ENCODE peak calls at places on chromosomes 3 and 15, in six cellular contexts. V, L, P, Q, H and A are unnamed samples. For H4K20me1, the result is how much of the 10 kb centered on the place peaks cover.

GRCh38 chr3:15997274-15997943 is 177.1 kb upstream of the GALNT15 start:
- DNase-seq in V (no peak), L (no peak), P (peak), Q (no peak), H (peak), A (no peak)

GRCh38 chr3:59335338-59335737 is 285.5 kb upstream of the CFAP20DC start:
- DNase-seq in V (no peak), L (no peak), P (no peak), Q (no peak), H (no peak), A (no peak)

GRCh38 chr15:47473857-47474256 is 243.4 kb upstream of the SEMA6D start:
- DNase-seq in V (no peak), L (peak), P (no peak), Q (no peak), H (peak), A (no peak)

GRCh38 chr15:43769584-43770228 is 7.1 kb downstream of the ELL3 start:
- DNase-seq in V (peak), L (peak), P (peak), Q (peak), H (peak), A (peak)

GRCh38 chr15:71051539-71051938 is 63.7 kb upstream of the THSD4 start:
- DNase-seq in V (no peak), L (peak), P (no peak), Q (no peak), H (peak), A (no peak)

GRCh38 chr3:132418916-132419315 is 1.6 kb downstream of the DNAJC13 start:
- DNase-seq in V (no peak), L (peak), P (no peak), Q (no peak), H (peak), A (no peak)

GRCh38 chr15:84685304-84685703 is 27.3 kb upstream of the NMB start:
- DNase-seq in V (peak), L (peak), P (no peak), Q (no peak), H (peak), A (peak)

GRCh38 chr15:55829826-55830225 is 86.9 kb upstream of the PRTG start:
- DNase-seq in V (no peak), L (no peak), P (peak), Q (no peak), H (no peak), A (no peak)

GRCh38 chr15:65881766-65882434 is 12.6 kb downstream of the RAB11A start:
- DNase-seq in V (no peak), L (no peak), P (peak), Q (no peak), H (no peak), A (no peak)

GRCh38 chr15:93141373-93141790 is 52.4 kb upstream of the RGMA start:
- DNase-seq in V (no peak), L (no peak), P (peak), Q (no peak), H (no peak), A (no peak)

GRCh38 chr3:28575100-28575747 is 226.6 kb upstream of the AZI2 start:
- DNase-seq in V (no peak), L (peak), P (no peak), Q (peak), H (peak), A (no peak)

GRCh38 chr3:125231895-125232294 is 19.3 kb upstream of the SLC12A8 start:
- DNase-seq in V (no peak), L (peak), P (no peak), Q (no peak), H (peak), A (peak)

GRCh38 chr3:58334013-58334321 is 1.3 kb downstream of the PXK start:
- DNase-seq in V (no peak), L (no peak), P (no peak), Q (no peak), H (no peak), A (no peak)

GRCh38 chr15:49741721-49742120 is 120.9 kb downstream of the DTWD1 start:
- DNase-seq in V (peak), L (no peak), P (no peak), Q (peak), H (no peak), A (no peak)

GRCh38 chr15:88834211-88834812 is 31.1 kb downstream of the ACAN start:
- DNase-seq in V (peak), L (peak), P (peak), Q (peak), H (peak), A (no peak)

GRCh38 chr3:65548848-65549625 is 489.7 kb downstream of the MAGI1 start:
- DNase-seq in V (no peak), L (peak), P (no peak), Q (peak), H (peak), A (no peak)

GRCh38 chr3:135641771-135642170 is 323.8 kb upstream of the PPP2R3A start:
- DNase-seq in V (no peak), L (no peak), P (no peak), Q (no peak), H (no peak), A (no peak)

GRCh38 chr3:80014576-80014975 is 246.8 kb upstream of the ROBO1 start:
- DNase-seq in V (no peak), L (no peak), P (no peak), Q (no peak), H (no peak), A (no peak)

GRCh38 chr3:184574552-184575430 is 13.2 kb downstream of the EPHB3 start:
- DNase-seq in V (no peak), L (no peak), P (no peak), Q (peak), H (no peak), A (no peak)

GRCh38 chr3:153221748-153222162 is 59.7 kb downstream of the RAP2B start:
- DNase-seq in V (peak), L (peak), P (peak), Q (no peak), H (peak), A (peak)

GRCh38 chr15:29805043-29805707 is 17.1 kb downstream of the TJP1 start:
- DNase-seq in V (no peak), L (peak), P (no peak), Q (no peak), H (peak), A (no peak)

GRCh38 chr15:71635735-71636134 is 174.6 kb upstream of the NR2E3 start:
- DNase-seq in V (no peak), L (no peak), P (no peak), Q (no peak), H (no peak), A (no peak)

GRCh38 chr3:25080461-25080860 is 347.6 kb upstream of the RARB start:
- DNase-seq in V (no peak), L (peak), P (no peak), Q (no peak), H (no peak), A (no peak)

GRCh38 chr15:41292521-41292920 is 39.9 kb downstream of the OIP5 start:
- DNase-seq in V (no peak), L (no peak), P (no peak), Q (no peak), H (peak), A (no peak)

GRCh38 chr3:150433347-150433746 is 25.2 kb downstream of the TSC22D2 start:
- DNase-seq in V (peak), L (no peak), P (no peak), Q (no peak), H (no peak), A (no peak)

GRCh38 chr3:177538064-177538742 is 340.9 kb upstream of the TBL1XR1 start:
- DNase-seq in V (no peak), L (peak), P (no peak), Q (peak), H (peak), A (no peak)

GRCh38 chr3:172211123-172211522 is 171.7 kb downstream of the FNDC3B start:
- DNase-seq in V (no peak), L (no peak), P (no peak), Q (no peak), H (no peak), A (no peak)

GRCh38 chr3:80405618-80406017 is 637.8 kb upstream of the ROBO1 start:
- DNase-seq in V (no peak), L (no peak), P (no peak), Q (no peak), H (no peak), A (no peak)

GRCh38 chr15:62099171-62099601 is 32.4 kb downstream of the C2CD4A start:
- DNase-seq in V (no peak), L (peak), P (no peak), Q (no peak), H (peak), A (no peak)

GRCh38 chr3:113242091-113242581 is 30.8 kb downstream of the BOC start:
- DNase-seq in V (no peak), L (no peak), P (no peak), Q (no peak), H (peak), A (no peak)

GRCh38 chr3:109224333-109224732 is 87.8 kb downstream of the C3orf85 start:
- DNase-seq in V (peak), L (no peak), P (peak), Q (peak), H (no peak), A (peak)

GRCh38 chr15:63870043-63870394 is 36.3 kb upstream of the HERC1 start:
- DNase-seq in V (no peak), L (no peak), P (no peak), Q (no peak), H (peak), A (peak)

GRCh38 chr3:53845881-53846133 is 412 bp downstream of the CHDH start:
- DNase-seq in V (no peak), L (no peak), P (no peak), Q (no peak), H (no peak), A (no peak)

GRCh38 chr3:139518296-139518695 is 21.2 kb downstream of the RBP1 start:
- DNase-seq in V (no peak), L (no peak), P (no peak), Q (no peak), H (no peak), A (no peak)

GRCh38 chr3:121723485-121723884 is 26.1 kb downstream of the GOLGB1 start:
- DNase-seq in V (no peak), L (no peak), P (no peak), Q (no peak), H (no peak), A (no peak)

DNA sequence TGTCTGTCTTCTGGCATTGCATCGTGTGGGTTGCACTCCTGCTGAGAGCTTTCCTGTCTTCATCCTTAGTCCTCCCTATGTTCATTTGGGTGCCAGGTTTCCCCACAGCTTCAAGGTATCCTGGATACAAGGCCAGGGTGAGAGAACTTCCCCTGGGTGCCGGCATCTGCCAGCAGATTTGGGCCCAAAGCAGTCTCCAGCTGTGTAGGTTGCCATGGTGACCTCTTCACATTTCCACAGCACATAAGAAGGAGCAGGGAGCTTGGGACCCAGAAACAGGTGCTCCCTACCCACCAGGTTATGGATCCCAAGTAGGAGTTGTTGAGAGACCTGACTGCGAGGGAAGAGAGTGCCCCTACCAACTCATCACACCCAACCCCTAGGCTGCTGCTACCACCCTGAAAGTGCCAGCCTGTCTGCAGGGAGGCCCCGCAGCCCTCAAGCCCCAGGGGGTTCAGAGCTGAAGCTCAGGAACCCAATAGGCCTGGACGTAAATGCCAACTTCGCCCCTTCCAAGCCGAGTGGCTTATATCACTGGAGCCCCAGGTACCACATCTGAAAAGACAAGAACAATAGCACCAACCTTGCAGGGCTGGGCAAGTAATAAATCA is 19.9 kb downstream of the TTC21A start:
- DNase-seq in V (no peak), L (no peak), P (no peak), Q (no peak), H (no peak), A (no peak)
- H3K27ac ChIP-seq in V (no peak), L (no peak), P (no peak), Q (no peak), H (no peak), A (peak)

GRCh38 chr15:101187820-101188516 is 63.9 kb downstream of the CHSY1 start:
- DNase-seq in V (no peak), L (peak), P (no peak), Q (no peak), H (no peak), A (no peak)

GRCh38 chr15:101188517-101189340 is 63.1 kb downstream of the CHSY1 start:
- DNase-seq in V (no peak), L (peak), P (no peak), Q (no peak), H (peak), A (no peak)

GRCh38 chr15:101190196-101190595 is 61.7 kb downstream of the CHSY1 start:
- DNase-seq in V (no peak), L (no peak), P (no peak), Q (no peak), H (no peak), A (no peak)

GRCh38 chr15:101189708-101190107 is 62.1 kb downstream of the CHSY1 start:
- DNase-seq in V (no peak), L (no peak), P (no peak), Q (no peak), H (no peak), A (no peak)

GRCh38 chr15:101189341-101189679 is 62.5 kb downstream of the CHSY1 start:
- DNase-seq in V (no peak), L (peak), P (no peak), Q (no peak), H (no peak), A (no peak)
- H4K20me1 ChIP-seq in V (under half), L (under half), P (under half), Q (under half), H (under half), A (under half)

GRCh38 chr3:39139442-39139841 is 13.9 kb downstream of the CSRNP1 start:
- DNase-seq in V (no peak), L (no peak), P (no peak), Q (no peak), H (no peak), A (no peak)

GRCh38 chr3:39140341-39140971 is 12.9 kb downstream of the CSRNP1 start:
- DNase-seq in V (no peak), L (no peak), P (no peak), Q (no peak), H (no peak), A (peak)

GRCh38 chr3:39143051-39143885 is 10.1 kb downstream of the CSRNP1 start:
- DNase-seq in V (no peak), L (no peak), P (no peak), Q (no peak), H (peak), A (no peak)

GRCh38 chr3:39142067-39142466 is 11.3 kb downstream of the CSRNP1 start:
- DNase-seq in V (no peak), L (no peak), P (no peak), Q (no peak), H (no peak), A (no peak)

GRCh38 chr3:39141211-39141995 is 12.0 kb downstream of the CSRNP1 start:
- DNase-seq in V (peak), L (peak), P (no peak), Q (no peak), H (peak), A (peak)
- H3K4me3 ChIP-seq in V (no peak), L (no peak), P (no peak), Q (no peak), H (no peak), A (no peak)

DNA sequence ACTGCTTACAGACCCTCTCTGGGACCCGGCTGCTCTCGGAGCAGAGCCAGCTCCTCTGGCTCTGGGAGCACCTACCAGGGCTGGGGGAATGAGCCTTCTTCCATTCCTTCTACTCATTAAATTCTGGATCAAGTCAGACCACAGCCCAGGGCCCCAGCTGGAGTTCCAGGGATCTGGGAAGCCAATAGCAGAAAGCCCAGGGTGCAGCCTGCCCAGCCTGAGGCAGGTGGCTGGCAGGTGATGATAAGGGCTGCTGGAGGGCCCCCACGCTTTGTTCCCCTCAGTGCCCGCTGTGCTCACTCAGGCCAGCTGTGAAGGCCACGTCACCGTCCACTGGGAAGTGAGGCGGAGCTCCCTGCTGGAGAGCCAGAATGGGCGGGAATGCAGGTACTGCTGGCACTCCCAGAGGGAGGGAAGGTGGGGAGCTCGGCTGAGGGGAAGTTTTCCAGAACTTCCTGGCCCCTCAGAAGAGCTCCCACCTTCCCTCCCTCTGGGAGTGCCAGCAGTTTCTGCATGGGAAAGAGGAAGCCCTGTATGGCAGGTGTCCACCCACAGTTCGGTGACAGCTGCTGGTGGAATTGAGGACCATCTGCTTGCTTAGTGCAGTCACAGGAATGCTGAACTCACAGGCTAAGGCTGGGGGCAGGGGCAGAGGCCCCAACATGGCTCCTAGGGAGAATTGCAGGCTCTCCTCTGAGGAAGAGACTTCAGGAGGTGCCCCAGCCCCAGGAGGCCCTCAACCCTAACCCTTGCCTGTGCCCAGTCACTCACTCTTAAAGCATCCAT is 12.7 kb upstream of the RTP3 start:
- DNase-seq in V (no peak), L (no peak), P (no peak), Q (no peak), H (no peak), A (peak)
- H3K27ac ChIP-seq in V (no peak), L (no peak), P (no peak), Q (no peak), H (no peak), A (no peak)

GRCh38 chr15:90200534-90201139 is 493 bp upstream of the SEMA4B start:
- DNase-seq in V (no peak), L (no peak), P (no peak), Q (no peak), H (no peak), A (no peak)

GRCh38 chr15:90203473-90203872 is 2.3 kb downstream of the SEMA4B start:
- DNase-seq in V (no peak), L (no peak), P (no peak), Q (no peak), H (no peak), A (no peak)

GRCh38 chr15:90202929-90203328 is 1.8 kb downstream of the SEMA4B start:
- DNase-seq in V (no peak), L (no peak), P (no peak), Q (no peak), H (no peak), A (no peak)

GRCh38 chr15:90201150-90201943 is at the start of gene SEMA4B:
- DNase-seq in V (peak), L (peak), P (peak), Q (peak), H (peak), A (peak)

GRCh38 chr15:90201944-90202375 is 830 bp downstream of the SEMA4B start:
- DNase-seq in V (no peak), L (no peak), P (no peak), Q (peak), H (peak), A (no peak)
- H4K20me1 ChIP-seq in V (under half), L (under half), P (under half), Q (under half), H (under half), A (under half)

GRCh38 chr3:40333852-40334251 is 24.3 kb downstream of the EIF1B start:
- DNase-seq in V (no peak), L (no peak), P (no peak), Q (no peak), H (no peak), A (no peak)
- H3K4me3 ChIP-seq in V (no peak), L (no peak), P (no peak), Q (no peak), H (no peak), A (no peak)

GRCh38 chr3:179149951-179150350 is 1.8 kb downstream of the PIK3CA start:
- DNase-seq in V (peak), L (peak), P (no peak), Q (no peak), H (peak), A (no peak)
- H3K27ac ChIP-seq in V (no peak), L (peak), P (no peak), Q (no peak), H (peak), A (peak)

DNA sequence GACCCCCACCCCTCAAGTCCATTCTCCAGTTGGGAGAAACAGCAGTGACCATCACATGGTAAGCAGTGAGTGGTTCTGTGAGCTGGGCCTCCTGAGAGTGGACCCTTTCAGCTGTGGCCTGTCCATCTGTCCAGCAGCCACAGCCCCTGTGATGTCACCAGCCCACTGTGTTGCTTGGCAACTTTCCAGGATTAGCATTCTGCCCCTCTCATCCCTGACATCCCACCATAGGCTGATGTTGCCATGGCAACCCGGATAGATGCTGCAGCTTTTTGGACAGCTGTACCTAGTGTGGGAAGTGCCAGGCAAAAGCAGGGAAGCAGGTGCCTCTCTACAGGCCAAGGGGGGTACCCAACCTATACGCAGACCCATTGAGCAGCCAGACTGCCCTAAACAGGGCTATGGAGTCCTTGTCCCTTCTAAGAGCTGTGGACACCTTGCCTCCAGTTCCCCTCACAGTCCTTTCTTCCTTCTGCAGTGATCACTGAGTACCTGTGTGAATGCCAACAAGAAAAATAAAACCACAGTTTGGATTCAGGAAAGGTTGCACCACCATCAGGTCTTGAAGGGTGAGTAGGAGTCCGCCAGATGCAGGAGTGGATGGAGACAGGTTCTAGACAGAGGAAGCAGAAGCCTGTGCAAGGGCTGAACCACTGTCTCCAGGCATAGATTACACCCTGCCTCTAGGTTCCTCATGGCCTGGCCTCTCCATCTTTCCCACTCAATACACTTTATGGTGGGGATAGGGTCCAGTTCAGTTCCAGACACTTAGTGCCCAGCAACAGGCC is at the start of gene DNAH1:
- DNase-seq in V (no peak), L (no peak), P (no peak), Q (no peak), H (no peak), A (no peak)
- H4K20me1 ChIP-seq in V (under half), L (under half), P (under half), Q (under half), H (under half), A (under half)